ENCODE peak calls at places on chromosome 22, in eight cellular contexts. Y is psoas muscle, B is pancreas, Q is upper lobe of right lung, N is kidney, Z is K562, X is left ventricle myocardium inferior, V is ovary. U is an unnamed sample. For H3K4me1 and H3K36me3, the result is how much of the 10 kb centered on the place peaks cover.

GRCh38 chr22:17772249-17772962 is 1.9 kb downstream of the BID start:
- DNase-seq in Y (no peak), B (no peak), Q (no peak), N (peak), Z (no peak), X (no peak), V (peak), U (no peak)

GRCh38 chr22:48824673-48825651 is 1002.7 kb downstream of the BRD1 start:
- DNase-seq in Y (no peak), B (no peak), Q (peak), N (peak), Z (no peak), X (no peak), V (no peak), U (no peak)

GRCh38 chr22:45418770-45419138 is 5.3 kb downstream of the RIBC2 start:
- DNase-seq in Y (no peak), B (no peak), Q (peak), N (no peak), Z (no peak), X (no peak), V (no peak), U (no peak)

GRCh38 chr22:44444341-44445306 is 53.4 kb downstream of the RTL6 start:
- DNase-seq in Y (no peak), B (no peak), Q (peak), N (peak), Z (peak), X (no peak), V (no peak), U (no peak)

GRCh38 chr22:36220457-36220921 is 18.8 kb downstream of the APOL2 start:
- DNase-seq in Y (peak), B (no peak), Q (no peak), N (no peak), Z (no peak), X (no peak), V (no peak), U (no peak)

GRCh38 chr22:47452184-47452583 is 689.7 kb downstream of the TBC1D22A start:
- DNase-seq in Y (no peak), B (no peak), Q (no peak), N (no peak), Z (peak), X (no peak), V (no peak), U (no peak)

GRCh38 chr22:35860087-35860733 is 142.5 kb downstream of the APOL5 start:
- DNase-seq in Y (no peak), B (no peak), Q (no peak), N (no peak), Z (no peak), X (no peak), V (no peak), U (no peak)

GRCh38 chr22:46992121-46992731 is 229.8 kb downstream of the TBC1D22A start:
- DNase-seq in Y (no peak), B (no peak), Q (no peak), N (peak), Z (no peak), X (no peak), V (no peak), U (peak)

GRCh38 chr22:44627521-44628139 is 74.4 kb upstream of the PRR5 start:
- DNase-seq in Y (peak), B (no peak), Q (peak), N (peak), Z (no peak), X (no peak), V (no peak), U (peak)

GRCh38 chr22:27802389-27803079 is 978 bp upstream of the MN1 start:
- DNase-seq in Y (no peak), B (no peak), Q (no peak), N (peak), Z (no peak), X (no peak), V (no peak), U (no peak)

GRCh38 chr22:49892226-49892899 is 25.9 kb downstream of the ALG12 start:
- DNase-seq in Y (peak), B (no peak), Q (peak), N (no peak), Z (no peak), X (peak), V (no peak), U (no peak)

GRCh38 chr22:36256474-36256873 is 3.5 kb downstream of the APOL1 start:
- DNase-seq in Y (no peak), B (no peak), Q (no peak), N (no peak), Z (no peak), X (no peak), V (no peak), U (no peak)

GRCh38 chr22:26642465-26643367 is 14.7 kb upstream of the MIAT start:
- DNase-seq in Y (no peak), B (no peak), Q (no peak), N (no peak), Z (peak), X (peak), V (no peak), U (no peak)

GRCh38 chr22:47012589-47013365 is 250.3 kb downstream of the TBC1D22A start:
- DNase-seq in Y (no peak), B (no peak), Q (peak), N (peak), Z (peak), X (no peak), V (no peak), U (peak)

GRCh38 chr22:44357296-44357961 is 44.7 kb upstream of the SHISAL1 start:
- DNase-seq in Y (peak), B (no peak), Q (no peak), N (no peak), Z (no peak), X (peak), V (peak), U (peak)

GRCh38 chr22:48192920-48193319 is 1430.5 kb downstream of the TBC1D22A start:
- DNase-seq in Y (no peak), B (no peak), Q (peak), N (no peak), Z (no peak), X (no peak), V (no peak), U (no peak)

GRCh38 chr22:35752833-35753189 is 35.1 kb downstream of the APOL5 start:
- DNase-seq in Y (no peak), B (no peak), Q (no peak), N (no peak), Z (no peak), X (no peak), V (no peak), U (no peak)

GRCh38 chr22:35705141-35705540 is 12.5 kb upstream of the APOL5 start:
- DNase-seq in Y (no peak), B (no peak), Q (no peak), N (no peak), Z (no peak), X (no peak), V (no peak), U (no peak)

GRCh38 chr22:31846161-31847115 is 92.6 kb downstream of the DEPDC5 start:
- DNase-seq in Y (no peak), B (no peak), Q (no peak), N (no peak), Z (peak), X (no peak), V (no peak), U (no peak)

GRCh38 chr22:45996241-45997076 is 19.5 kb upstream of the WNT7B start:
- DNase-seq in Y (peak), B (peak), Q (peak), N (peak), Z (no peak), X (peak), V (no peak), U (peak)

GRCh38 chr22:34903416-34903815 is 162.5 kb upstream of the ISX start:
- DNase-seq in Y (no peak), B (no peak), Q (no peak), N (no peak), Z (no peak), X (no peak), V (no peak), U (no peak)

GRCh38 chr22:45977003-45977395 is at the start of gene WNT7B:
- DNase-seq in Y (no peak), B (no peak), Q (peak), N (no peak), Z (peak), X (no peak), V (no peak), U (peak)

GRCh38 chr22:35917651-35918050 is 111.0 kb downstream of the RBFOX2 start:
- DNase-seq in Y (no peak), B (no peak), Q (no peak), N (no peak), Z (no peak), X (no peak), V (no peak), U (no peak)

GRCh38 chr22:35766654-35767580 is 49.2 kb downstream of the APOL5 start:
- DNase-seq in Y (no peak), B (no peak), Q (no peak), N (no peak), Z (no peak), X (no peak), V (no peak), U (no peak)

GRCh38 chr22:46366327-46366731 is 30.8 kb downstream of the TRMU start:
- DNase-seq in Y (peak), B (no peak), Q (no peak), N (peak), Z (no peak), X (no peak), V (no peak), U (peak)

GRCh38 chr22:19043111-19044085 is 78.8 kb downstream of the DGCR2 start:
- DNase-seq in Y (peak), B (no peak), Q (peak), N (peak), Z (no peak), X (no peak), V (no peak), U (peak)

GRCh38 chr22:44758354-44758969 is 6.1 kb downstream of the ARHGAP8 start:
- DNase-seq in Y (no peak), B (no peak), Q (no peak), N (no peak), Z (no peak), X (no peak), V (no peak), U (no peak)

GRCh38 chr22:17269224-17269606 is 50.0 kb upstream of the ADA2 start:
- DNase-seq in Y (no peak), B (no peak), Q (no peak), N (no peak), Z (no peak), X (no peak), V (no peak), U (no peak)

GRCh38 chr22:25775501-25775900 is 33.5 kb downstream of the MYO18B start:
- DNase-seq in Y (peak), B (no peak), Q (no peak), N (no peak), Z (no peak), X (no peak), V (no peak), U (no peak)

GRCh38 chr22:29073618-29074275 is 912 bp downstream of the KREMEN1 start:
- DNase-seq in Y (peak), B (peak), Q (peak), N (peak), Z (peak), X (peak), V (peak), U (peak)

GRCh38 chr22:32205974-32206773 is 1.3 kb upstream of the RFPL2 start:
- DNase-seq in Y (no peak), B (no peak), Q (no peak), N (no peak), Z (no peak), X (no peak), V (no peak), U (peak)

GRCh38 chr22:45292675-45293402 is 8.1 kb downstream of the UPK3A start:
- DNase-seq in Y (no peak), B (no peak), Q (no peak), N (no peak), Z (no peak), X (no peak), V (no peak), U (no peak)

GRCh38 chr22:31628362-31628761 is 33.7 kb downstream of the PISD start:
- DNase-seq in Y (no peak), B (no peak), Q (no peak), N (no peak), Z (no peak), X (no peak), V (no peak), U (no peak)

GRCh38 chr22:40567106-40567505 is 69.4 kb downstream of the MRTFA start:
- DNase-seq in Y (no peak), B (no peak), Q (no peak), N (no peak), Z (no peak), X (no peak), V (no peak), U (no peak)

GRCh38 chr22:31980628-31981027 is 36.3 kb downstream of the YWHAH start:
- DNase-seq in Y (no peak), B (no peak), Q (no peak), N (no peak), Z (no peak), X (no peak), V (no peak), U (no peak)

GRCh38 chr22:17369553-17370035 is 334 bp downstream of the CECR2 start:
- DNase-seq in Y (peak), B (peak), Q (peak), N (peak), Z (no peak), X (peak), V (peak), U (peak)

GRCh38 chr22:46063861-46064235 is 86.5 kb upstream of the PPARA start:
- DNase-seq in Y (peak), B (peak), Q (peak), N (peak), Z (no peak), X (peak), V (no peak), U (peak)

GRCh38 chr22:37549704-37550059 is 10.6 kb upstream of the CDC42EP1 start:
- DNase-seq in Y (no peak), B (peak), Q (peak), N (peak), Z (no peak), X (no peak), V (peak), U (peak)
- H3K4me1 ChIP-seq in Y (under half), B (under half), Q (half or more), N (under half), Z (half or more), X (half or more), V (under half), U (under half)

DNA sequence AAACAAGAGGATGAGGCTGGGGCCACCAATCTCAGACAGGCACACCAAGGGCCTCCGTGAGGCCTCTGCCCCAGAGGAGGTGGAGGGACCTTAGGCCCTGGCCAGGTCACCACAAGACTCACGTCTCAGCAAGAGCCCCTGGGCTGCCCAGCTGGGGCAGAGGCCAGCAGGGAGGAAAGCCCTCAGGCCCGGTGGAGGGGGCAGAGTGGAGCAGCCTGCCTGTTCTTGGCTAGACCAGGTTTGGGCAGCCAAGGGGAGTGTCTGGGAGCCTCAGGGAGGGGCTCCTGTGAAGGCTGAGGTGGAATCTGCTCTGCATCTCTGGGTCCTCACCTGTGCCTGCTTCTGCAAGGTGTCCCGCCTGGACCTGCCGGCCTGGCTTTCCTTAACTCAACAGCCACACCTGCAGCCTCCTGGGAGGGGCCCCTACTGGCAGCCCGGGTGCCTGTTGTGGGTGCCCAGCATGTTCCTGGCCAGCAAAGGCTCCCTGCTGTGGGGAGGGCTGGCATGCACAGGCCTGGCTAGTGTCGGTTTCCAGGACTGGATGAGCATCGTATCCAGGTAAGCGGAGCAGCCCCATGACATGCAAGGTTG is 11.9 kb downstream of the TTLL12 start:
- DNase-seq in Y (no peak), B (no peak), Q (no peak), N (peak), Z (no peak), X (no peak), V (no peak), U (no peak)
- H3K36me3 ChIP-seq in Y (under half), B (under half), Q (half or more), N (under half), Z (half or more), X (half or more), V (under half), U (under half)

DNA sequence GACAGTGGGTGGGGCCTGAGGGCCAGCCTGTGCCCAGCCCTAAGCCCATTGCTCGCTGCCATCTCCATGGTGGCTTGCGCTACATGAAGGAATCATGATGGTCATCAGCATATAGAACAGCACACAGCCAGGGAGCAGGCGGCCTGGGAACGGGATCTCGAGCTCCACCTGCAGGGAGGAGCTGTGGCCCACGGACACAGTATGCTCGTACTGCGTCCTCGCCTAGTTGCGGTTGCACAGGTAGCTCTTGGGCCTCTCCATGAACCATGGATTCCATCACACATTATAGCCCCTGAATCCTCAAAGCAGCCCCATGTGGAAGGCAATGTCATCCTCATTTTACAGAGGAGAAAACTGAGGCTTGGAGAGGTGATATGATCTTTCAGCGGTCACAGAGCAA is 15.1 kb downstream of the SEC14L4 start:
- DNase-seq in Y (no peak), B (no peak), Q (no peak), N (no peak), Z (peak), X (no peak), V (no peak), U (no peak)
- TF ChIP-seq CTCF in Y (no peak), B (no peak), Q (no peak), N (no peak), Z (peak), X (no peak), V (no peak), U (no peak)

GRCh38 chr22:41827671-41828070 is 5.2 kb upstream of the SREBF2 start:
- DNase-seq in Y (no peak), B (no peak), Q (no peak), N (no peak), Z (no peak), X (no peak), V (no peak), U (no peak)

GRCh38 chr22:41825376-41825775 is 7.5 kb upstream of the SREBF2 start:
- DNase-seq in Y (no peak), B (no peak), Q (no peak), N (no peak), Z (no peak), X (peak), V (no peak), U (no peak)

GRCh38 chr22:41826430-41827383 is 6.2 kb upstream of the SREBF2 start:
- DNase-seq in Y (peak), B (no peak), Q (no peak), N (no peak), Z (no peak), X (no peak), V (no peak), U (no peak)

GRCh38 chr22:41828516-41828915 is 4.4 kb upstream of the SREBF2 start:
- DNase-seq in Y (no peak), B (no peak), Q (no peak), N (no peak), Z (no peak), X (no peak), V (no peak), U (no peak)

DNA sequence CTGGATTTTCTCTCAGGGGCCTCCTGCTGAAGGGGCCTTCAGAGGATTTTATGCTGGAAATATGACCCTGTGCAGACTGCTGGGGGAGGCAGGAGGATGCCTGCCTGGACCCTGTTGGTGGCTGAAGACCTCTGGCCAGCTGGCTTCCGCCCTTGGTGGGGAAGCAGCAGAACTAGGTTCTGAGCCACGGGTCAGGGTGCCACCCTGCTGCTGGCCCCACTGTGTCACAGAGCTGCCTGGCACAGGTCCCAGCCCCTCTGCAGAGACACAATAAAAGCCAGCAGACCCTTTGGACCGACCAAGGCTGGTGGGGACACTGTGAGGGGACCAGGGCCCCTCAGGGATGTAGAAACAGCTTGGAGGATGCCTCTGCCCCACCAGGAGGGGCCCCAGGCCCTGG is 6.9 kb upstream of the SREBF2 start:
- DNase-seq in Y (no peak), B (no peak), Q (no peak), N (no peak), Z (no peak), X (peak), V (no peak), U (no peak)
- H3K4me1 ChIP-seq in Y (under half), B (under half), Q (under half), N (under half), Z (under half), X (under half), V (under half), U (under half)

DNA sequence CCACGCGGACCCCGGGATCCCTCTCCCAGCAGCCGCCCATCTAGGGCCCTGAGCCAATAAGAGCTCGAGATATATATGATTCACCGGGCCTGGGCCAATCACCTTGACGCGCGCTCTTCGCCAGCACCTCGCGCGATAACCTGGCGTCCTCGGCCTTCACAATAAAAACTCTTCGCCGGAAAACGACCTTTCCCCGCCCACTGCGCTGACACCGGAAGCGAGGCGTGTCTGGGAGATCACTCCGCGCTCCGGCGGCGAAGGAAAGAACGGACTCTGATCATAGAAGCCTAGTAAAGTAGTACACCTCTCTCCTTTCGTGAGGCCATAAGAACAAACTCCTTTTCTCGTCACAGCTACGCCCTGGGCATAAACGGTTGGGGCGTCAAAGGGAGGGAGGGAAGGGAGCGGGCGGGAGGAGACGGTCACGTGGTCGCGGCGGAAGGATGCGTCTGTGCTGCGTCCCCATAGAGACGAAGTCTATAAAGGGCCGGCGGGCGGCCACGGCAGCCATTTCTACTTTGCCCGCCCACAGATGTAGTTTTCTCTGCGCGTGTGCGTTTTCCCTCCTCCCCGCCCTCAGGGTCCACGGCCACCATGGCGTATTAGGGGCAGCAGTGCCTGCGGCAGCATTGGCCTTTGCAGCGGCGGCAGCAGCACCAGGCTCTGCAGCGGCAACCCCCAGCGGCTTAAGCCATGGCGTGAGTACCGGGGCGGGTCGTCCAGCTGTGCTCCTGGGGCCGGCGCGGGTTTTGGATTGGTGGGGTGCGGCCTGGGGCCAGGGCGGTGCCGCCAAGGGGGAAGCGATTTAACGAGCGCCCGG is at the start of gene ATF4:
- DNase-seq in Y (peak), B (peak), Q (peak), N (peak), Z (peak), X (peak), V (peak), U (peak)
- H3K36me3 ChIP-seq in Y (under half), B (under half), Q (half or more), N (under half), Z (half or more), X (half or more), V (under half), U (under half)

GRCh38 chr22:24270556-24271405 is at the start of gene SPECC1L:
- DNase-seq in Y (peak), B (peak), Q (peak), N (peak), Z (peak), X (peak), V (peak), U (peak)
- TF ChIP-seq CTCF in Y (peak), B (no peak), Q (no peak), N (peak), Z (peak), X (peak), V (no peak), U (no peak)

U was measured in left lung.